ENCODE peak calls at places on chromosomes 3 and 15, in ten cellular contexts. One of them, this sample, is unnamed. For H3K27me3, the result is how much of the 10 kb centered on the place peaks cover.

GRCh38 chr3:69080233-69080644 is at the start of gene UBA3:
- DNase-seq in stomach: peak
- DNase-seq in adrenal gland: peak
- DNase-seq in heart left ventricle: peak
- DNase-seq in CD4-positive, alpha-beta memory T cell: peak
- DNase-seq in lung: peak
- DNase-seq in uterus: peak
- DNase-seq in thoracic aorta: peak
- DNase-seq in cardiac muscle cell: peak
- DNase-seq in lower lobe of right lung: peak
- DNase-seq in this sample: peak

GRCh38 chr15:50883903-50884302 is 24.6 kb upstream of the AP4E1 start:
- DNase-seq in adrenal gland: no peak
- DNase-seq in heart left ventricle: no peak
- DNase-seq in lung: no peak
- DNase-seq in uterus: no peak
- DNase-seq in cardiac muscle cell: peak
- DNase-seq in thoracic aorta: no peak
- DNase-seq in lower lobe of right lung: no peak
- DNase-seq in stomach: no peak
- DNase-seq in CD4-positive, alpha-beta memory T cell: no peak
- DNase-seq in this sample: no peak

GRCh38 chr15:52163321-52164190 is 27.6 kb downstream of the GNB5 start:
- DNase-seq in uterus: no peak
- DNase-seq in lower lobe of right lung: no peak
- DNase-seq in heart left ventricle: no peak
- DNase-seq in adrenal gland: no peak
- DNase-seq in stomach: no peak
- DNase-seq in lung: no peak
- DNase-seq in CD4-positive, alpha-beta memory T cell: no peak
- DNase-seq in thoracic aorta: no peak
- DNase-seq in cardiac muscle cell: no peak
- DNase-seq in this sample: no peak

GRCh38 chr3:45748068-45748467 is 48.3 kb downstream of the SLC6A20 start:
- DNase-seq in stomach: no peak
- DNase-seq in lower lobe of right lung: no peak
- DNase-seq in lung: no peak
- DNase-seq in CD4-positive, alpha-beta memory T cell: no peak
- DNase-seq in cardiac muscle cell: no peak
- DNase-seq in heart left ventricle: no peak
- DNase-seq in adrenal gland: no peak
- DNase-seq in uterus: no peak
- DNase-seq in thoracic aorta: no peak
- DNase-seq in this sample: no peak

GRCh38 chr15:47974724-47975123 is 146.1 kb upstream of the SLC24A5 start:
- DNase-seq in heart left ventricle: no peak
- DNase-seq in lower lobe of right lung: no peak
- DNase-seq in uterus: no peak
- DNase-seq in thoracic aorta: no peak
- DNase-seq in stomach: no peak
- DNase-seq in cardiac muscle cell: no peak
- DNase-seq in adrenal gland: no peak
- DNase-seq in lung: no peak
- DNase-seq in CD4-positive, alpha-beta memory T cell: no peak
- DNase-seq in this sample: no peak

GRCh38 chr3:141795311-141795710 is 32.1 kb downstream of the GRK7 start:
- DNase-seq in adrenal gland: no peak
- DNase-seq in thoracic aorta: no peak
- DNase-seq in lung: no peak
- DNase-seq in cardiac muscle cell: no peak
- DNase-seq in stomach: no peak
- DNase-seq in lower lobe of right lung: no peak
- DNase-seq in heart left ventricle: no peak
- DNase-seq in CD4-positive, alpha-beta memory T cell: no peak
- DNase-seq in uterus: no peak
- DNase-seq in this sample: no peak

GRCh38 chr3:21914451-21914850 is 163.4 kb upstream of the ZNF385D start:
- DNase-seq in stomach: no peak
- DNase-seq in heart left ventricle: no peak
- DNase-seq in adrenal gland: no peak
- DNase-seq in lower lobe of right lung: no peak
- DNase-seq in lung: no peak
- DNase-seq in uterus: no peak
- DNase-seq in CD4-positive, alpha-beta memory T cell: no peak
- DNase-seq in cardiac muscle cell: peak
- DNase-seq in thoracic aorta: no peak
- DNase-seq in this sample: no peak

GRCh38 chr3:84904212-84904611 is 54.6 kb upstream of the CADM2 start:
- DNase-seq in cardiac muscle cell: no peak
- DNase-seq in lower lobe of right lung: no peak
- DNase-seq in adrenal gland: no peak
- DNase-seq in heart left ventricle: no peak
- DNase-seq in CD4-positive, alpha-beta memory T cell: no peak
- DNase-seq in lung: no peak
- DNase-seq in uterus: no peak
- DNase-seq in thoracic aorta: no peak
- DNase-seq in stomach: no peak
- DNase-seq in this sample: no peak

GRCh38 chr3:197365621-197366020 is 67.2 kb upstream of the DLG1 start:
- DNase-seq in cardiac muscle cell: no peak
- DNase-seq in CD4-positive, alpha-beta memory T cell: no peak
- DNase-seq in uterus: no peak
- DNase-seq in lower lobe of right lung: no peak
- DNase-seq in lung: no peak
- DNase-seq in adrenal gland: no peak
- DNase-seq in thoracic aorta: no peak
- DNase-seq in heart left ventricle: no peak
- DNase-seq in stomach: no peak
- DNase-seq in this sample: no peak

GRCh38 chr3:188208751-188209433 is 54.9 kb downstream of the LPP start:
- DNase-seq in lower lobe of right lung: no peak
- DNase-seq in CD4-positive, alpha-beta memory T cell: no peak
- DNase-seq in lung: no peak
- DNase-seq in cardiac muscle cell: no peak
- DNase-seq in stomach: no peak
- DNase-seq in adrenal gland: no peak
- DNase-seq in thoracic aorta: no peak
- DNase-seq in uterus: no peak
- DNase-seq in heart left ventricle: no peak
- DNase-seq in this sample: no peak

GRCh38 chr15:63065262-63066234 is 23.0 kb downstream of the TPM1 start:
- DNase-seq in cardiac muscle cell: no peak
- DNase-seq in adrenal gland: no peak
- DNase-seq in thoracic aorta: no peak
- DNase-seq in heart left ventricle: no peak
- DNase-seq in CD4-positive, alpha-beta memory T cell: no peak
- DNase-seq in stomach: no peak
- DNase-seq in uterus: no peak
- DNase-seq in lower lobe of right lung: no peak
- DNase-seq in lung: no peak
- DNase-seq in this sample: no peak
- H3K27ac ChIP-seq in cardiac muscle cell: peak
- H3K27ac ChIP-seq in adrenal gland: no peak
- H3K27ac ChIP-seq in thoracic aorta: peak
- H3K27ac ChIP-seq in heart left ventricle: no peak
- H3K27ac ChIP-seq in CD4-positive, alpha-beta memory T cell: no peak
- H3K27ac ChIP-seq in stomach: peak
- H3K27ac ChIP-seq in uterus: peak
- H3K27ac ChIP-seq in lower lobe of right lung: no peak
- H3K27ac ChIP-seq in lung: no peak
- H3K27ac ChIP-seq in this sample: no peak

DNA sequence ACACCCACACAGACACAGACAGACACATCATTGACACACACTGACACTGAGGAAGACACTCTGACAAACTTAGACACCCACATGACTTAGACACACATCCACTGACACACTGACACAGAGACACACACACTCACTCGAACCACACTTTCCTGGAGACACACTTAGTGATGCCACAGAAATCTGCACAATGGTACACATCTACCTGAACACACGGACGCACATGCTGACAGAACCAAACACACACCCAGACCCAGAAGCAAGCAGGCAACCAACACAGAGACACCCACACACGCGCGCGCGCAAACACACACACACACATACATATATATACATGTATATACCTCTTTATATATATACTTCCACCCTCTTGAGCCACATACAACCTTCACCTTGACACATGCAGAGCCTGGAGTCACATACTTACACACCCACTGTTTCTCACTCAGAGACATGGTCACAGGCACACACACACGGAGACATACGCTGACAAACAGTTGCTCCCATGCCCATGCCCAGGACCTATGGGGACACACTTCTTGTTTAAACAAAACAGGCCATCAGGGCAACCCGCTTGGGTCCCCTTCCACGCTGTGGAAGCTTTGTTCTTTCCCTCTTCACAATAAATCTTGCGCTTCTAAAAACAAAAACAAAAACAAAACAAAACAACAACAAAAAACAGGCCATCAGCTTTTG is 907 bp upstream of the SCN5A start:
- DNase-seq in lower lobe of right lung: no peak
- DNase-seq in heart left ventricle: no peak
- DNase-seq in cardiac muscle cell: no peak
- DNase-seq in uterus: no peak
- DNase-seq in lung: no peak
- DNase-seq in adrenal gland: no peak
- DNase-seq in CD4-positive, alpha-beta memory T cell: peak
- DNase-seq in thoracic aorta: no peak
- DNase-seq in stomach: no peak
- DNase-seq in this sample: peak
- H3K27me3 ChIP-seq in lower lobe of right lung: half or more
- H3K27me3 ChIP-seq in heart left ventricle: under half
- H3K27me3 ChIP-seq in cardiac muscle cell: half or more
- H3K27me3 ChIP-seq in uterus: under half
- H3K27me3 ChIP-seq in lung: under half
- H3K27me3 ChIP-seq in adrenal gland: under half
- H3K27me3 ChIP-seq in CD4-positive, alpha-beta memory T cell: under half
- H3K27me3 ChIP-seq in thoracic aorta: under half
- H3K27me3 ChIP-seq in stomach: half or more
- H3K27me3 ChIP-seq in this sample: under half

DNA sequence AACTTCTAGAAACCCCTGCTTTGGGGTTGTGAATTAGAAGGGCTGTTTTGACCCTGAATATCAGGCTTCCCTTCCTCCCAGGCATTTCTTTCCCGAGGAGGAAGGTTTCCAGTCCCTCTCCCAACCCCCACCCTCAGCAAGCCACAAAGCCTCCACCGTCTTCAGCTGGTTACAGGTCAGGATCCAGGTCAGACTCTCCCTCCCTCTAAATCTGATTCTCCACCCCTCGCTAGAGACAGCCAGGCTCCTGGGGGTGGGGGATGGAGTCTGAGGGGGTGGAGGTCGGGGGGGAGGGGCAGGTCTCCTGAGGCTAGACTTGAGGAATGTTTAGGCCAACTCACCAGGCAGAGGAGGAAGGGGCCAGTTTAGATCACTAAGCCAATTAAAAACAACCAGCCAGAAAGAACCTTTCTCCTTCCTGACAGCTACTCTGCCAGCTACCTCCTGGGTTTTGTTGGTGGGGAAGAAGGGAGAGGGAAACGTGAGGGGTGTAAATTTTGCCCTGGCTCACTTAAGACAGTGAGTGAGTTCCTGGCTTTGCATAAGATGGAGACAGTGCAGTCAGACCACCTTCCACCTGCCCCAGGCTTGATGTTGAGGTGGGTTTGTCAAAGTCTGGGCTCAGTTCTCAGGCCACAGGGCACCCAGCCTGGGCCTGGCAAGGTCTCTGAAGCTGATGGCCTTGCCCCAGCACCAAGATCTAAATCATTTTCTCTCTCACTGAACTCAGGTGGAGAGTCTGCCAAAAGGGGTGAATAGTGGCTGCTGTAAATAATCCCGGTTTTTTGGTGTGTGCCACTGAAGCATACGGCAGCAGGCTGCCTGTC is 19.5 kb downstream of the BMF start:
- DNase-seq in lung: no peak
- DNase-seq in heart left ventricle: no peak
- DNase-seq in cardiac muscle cell: peak
- DNase-seq in uterus: no peak
- DNase-seq in lower lobe of right lung: no peak
- DNase-seq in stomach: no peak
- DNase-seq in CD4-positive, alpha-beta memory T cell: no peak
- DNase-seq in adrenal gland: no peak
- DNase-seq in thoracic aorta: no peak
- DNase-seq in this sample: no peak
- H3K27ac ChIP-seq in lung: no peak
- H3K27ac ChIP-seq in heart left ventricle: no peak
- H3K27ac ChIP-seq in cardiac muscle cell: peak
- H3K27ac ChIP-seq in uterus: peak
- H3K27ac ChIP-seq in lower lobe of right lung: no peak
- H3K27ac ChIP-seq in stomach: no peak
- H3K27ac ChIP-seq in CD4-positive, alpha-beta memory T cell: no peak
- H3K27ac ChIP-seq in adrenal gland: no peak
- H3K27ac ChIP-seq in thoracic aorta: no peak
- H3K27ac ChIP-seq in this sample: no peak

GRCh38 chr15:101502572-101503295 is 13.2 kb upstream of the PCSK6 start:
- DNase-seq in cardiac muscle cell: no peak
- DNase-seq in adrenal gland: no peak
- DNase-seq in CD4-positive, alpha-beta memory T cell: no peak
- DNase-seq in heart left ventricle: no peak
- DNase-seq in uterus: no peak
- DNase-seq in lower lobe of right lung: no peak
- DNase-seq in stomach: no peak
- DNase-seq in lung: peak
- DNase-seq in thoracic aorta: no peak
- DNase-seq in this sample: no peak

GRCh38 chr15:101504866-101505609 is 15.5 kb upstream of the PCSK6 start:
- DNase-seq in stomach: no peak
- DNase-seq in thoracic aorta: no peak
- DNase-seq in heart left ventricle: no peak
- DNase-seq in adrenal gland: no peak
- DNase-seq in cardiac muscle cell: no peak
- DNase-seq in uterus: no peak
- DNase-seq in lung: peak
- DNase-seq in lower lobe of right lung: no peak
- DNase-seq in CD4-positive, alpha-beta memory T cell: no peak
- DNase-seq in this sample: no peak

GRCh38 chr15:101504373-101504772 is 14.9 kb upstream of the PCSK6 start:
- DNase-seq in stomach: no peak
- DNase-seq in heart left ventricle: no peak
- DNase-seq in cardiac muscle cell: no peak
- DNase-seq in CD4-positive, alpha-beta memory T cell: no peak
- DNase-seq in lung: no peak
- DNase-seq in uterus: no peak
- DNase-seq in thoracic aorta: no peak
- DNase-seq in lower lobe of right lung: no peak
- DNase-seq in adrenal gland: no peak
- DNase-seq in this sample: no peak

GRCh38 chr15:101501703-101502373 is 12.3 kb upstream of the PCSK6 start:
- DNase-seq in cardiac muscle cell: peak
- DNase-seq in adrenal gland: peak
- DNase-seq in uterus: no peak
- DNase-seq in stomach: peak
- DNase-seq in lung: peak
- DNase-seq in thoracic aorta: no peak
- DNase-seq in CD4-positive, alpha-beta memory T cell: peak
- DNase-seq in lower lobe of right lung: peak
- DNase-seq in heart left ventricle: no peak
- DNase-seq in this sample: no peak

DNA sequence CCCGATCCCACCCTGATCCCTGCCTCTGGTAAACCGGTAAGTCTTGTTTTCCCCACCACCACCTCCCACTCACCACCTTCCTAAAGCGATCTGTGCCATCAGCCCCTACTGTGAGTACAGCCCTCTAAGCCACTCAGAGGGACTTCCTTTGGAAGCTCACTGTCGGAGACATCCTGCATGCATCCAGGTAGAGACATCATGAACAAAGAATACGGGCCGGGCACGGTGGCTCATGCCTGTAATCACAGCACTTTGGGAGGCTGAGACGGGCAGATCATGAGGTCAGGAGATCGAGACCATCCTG is 13.7 kb upstream of the PCSK6 start:
- DNase-seq in cardiac muscle cell: no peak
- DNase-seq in uterus: no peak
- DNase-seq in lung: peak
- DNase-seq in lower lobe of right lung: no peak
- DNase-seq in thoracic aorta: no peak
- DNase-seq in CD4-positive, alpha-beta memory T cell: no peak
- DNase-seq in stomach: no peak
- DNase-seq in adrenal gland: no peak
- DNase-seq in heart left ventricle: no peak
- DNase-seq in this sample: no peak
- H3K27me3 ChIP-seq in cardiac muscle cell: under half
- H3K27me3 ChIP-seq in uterus: under half
- H3K27me3 ChIP-seq in lung: under half
- H3K27me3 ChIP-seq in lower lobe of right lung: under half
- H3K27me3 ChIP-seq in thoracic aorta: under half
- H3K27me3 ChIP-seq in CD4-positive, alpha-beta memory T cell: under half
- H3K27me3 ChIP-seq in stomach: under half
- H3K27me3 ChIP-seq in adrenal gland: under half
- H3K27me3 ChIP-seq in heart left ventricle: under half
- H3K27me3 ChIP-seq in this sample: under half